ENCODE peak calls at places on chromosomes 5 and 9, in four cellular contexts. K is type B pancreatic cell, A is germinal center, I is HS-27A. Q is an unnamed sample.

GRCh38 chr9:134759001-134759607 is 117.5 kb downstream of the COL5A1 start:
- DNase-seq in K (no peak), A (no peak), I (no peak), Q (no peak)

GRCh38 chr5:170330568-170331054 is 33.0 kb upstream of the LCP2 start:
- DNase-seq in K (no peak), A (peak), I (no peak), Q (no peak)

GRCh38 chr5:55997742-55998351 is 3.1 kb upstream of the IL6ST start:
- DNase-seq in K (no peak), A (no peak), I (no peak), Q (no peak)

GRCh38 chr9:119884411-119884810 is 515.2 kb upstream of the BRINP1 start:
- DNase-seq in K (no peak), A (no peak), I (no peak), Q (no peak)

GRCh38 chr5:66744040-66744439 is 147.8 kb downstream of the MAST4 start:
- DNase-seq in K (no peak), A (no peak), I (peak), Q (no peak)

GRCh38 chr9:126550891-126551351 is 62.8 kb upstream of the LMX1B start:
- DNase-seq in K (no peak), A (no peak), I (no peak), Q (no peak)

GRCh38 chr9:128124873-128125574 is 2.5 kb downstream of the PTGES2 start:
- DNase-seq in K (no peak), A (no peak), I (no peak), Q (no peak)

GRCh38 chr5:44389410-44389879 is at the start of gene FGF10:
- DNase-seq in K (peak), A (no peak), I (no peak), Q (no peak)

GRCh38 chr5:127040779-127041520 is 10.6 kb upstream of the MARCHF3 start:
- DNase-seq in K (no peak), A (no peak), I (no peak), Q (no peak)

GRCh38 chr9:18235181-18235908 is 238.6 kb upstream of the ADAMTSL1 start:
- DNase-seq in K (no peak), A (no peak), I (no peak), Q (no peak)

GRCh38 chr5:71786337-71787060 is 67.4 kb downstream of the CARTPT start:
- DNase-seq in K (no peak), A (no peak), I (no peak), Q (no peak)

GRCh38 chr5:171188016-171188415 is 121.0 kb upstream of the TLX3 start:
- DNase-seq in K (no peak), A (no peak), I (no peak), Q (no peak)

GRCh38 chr5:3642231-3642630 is 46.6 kb downstream of the IRX1 start:
- DNase-seq in K (no peak), A (no peak), I (no peak), Q (no peak)

GRCh38 chr5:112109331-112109993 is 309.6 kb downstream of the EPB41L4A start:
- DNase-seq in K (no peak), A (no peak), I (no peak), Q (no peak)

GRCh38 chr5:75023368-75024159 is 28.8 kb downstream of the GCNT4 start:
- DNase-seq in K (no peak), A (no peak), I (no peak), Q (no peak)

GRCh38 chr5:63916786-63917185 is 45.5 kb downstream of the HTR1A start:
- DNase-seq in K (no peak), A (no peak), I (no peak), Q (no peak)

Q was measured in GM20000.